ENCODE peak calls at places on chromosome 11, in four cellular contexts. C, P, H and J are unnamed samples.

GRCh38 chr11:66877585-66877984 is 20.7 kb downstream of the LRFN4 start:
- DNase-seq in H (no peak), P (no peak), C (no peak), J (no peak)

GRCh38 chr11:35978173-35978572 is 34.3 kb downstream of the LDLRAD3 start:
- DNase-seq in H (no peak), C (no peak), P (no peak), J (no peak)

GRCh38 chr11:128294001-128294684 is 293.2 kb downstream of the ETS1 start:
- DNase-seq in P (no peak), H (no peak), C (no peak), J (no peak)

GRCh38 chr11:75195164-75195962 is 44.5 kb downstream of the SLCO2B1 start:
- DNase-seq in H (peak; percentile 26), P (peak; percentile 81), C (no peak), J (peak; percentile 85)

GRCh38 chr11:34052608-34053160 is 1.2 kb downstream of the CAPRIN1 start:
- DNase-seq in C (peak; percentile 38), H (peak; percentile 10), P (peak; percentile 79), J (peak; percentile 70)

GRCh38 chr11:126114486-126115252 is 52.0 kb upstream of the CDON start:
- DNase-seq in H (no peak), C (peak; percentile 35), P (no peak), J (no peak)

GRCh38 chr11:15864021-15864805 is 492.1 kb downstream of the SOX6 start:
- DNase-seq in H (no peak), P (no peak), C (no peak), J (no peak)

GRCh38 chr11:45209904-45210699 is 63.7 kb downstream of the PRDM11 start:
- DNase-seq in P (peak; percentile 94), H (peak; percentile 15), C (no peak), J (peak; percentile 82)

GRCh38 chr11:69637956-69638871 is 2.7 kb upstream of the CCND1 start:
- DNase-seq in H (peak; percentile 50), C (peak; percentile 58), P (peak; percentile 83), J (peak; percentile 85)

GRCh38 chr11:121452609-121453150 is at the start of gene SORL1-AS1:
- DNase-seq in C (peak; percentile 12), H (peak; percentile 61), P (no peak), J (no peak)

GRCh38 chr11:115760528-115760837 is 256.3 kb upstream of the CADM1 start:
- DNase-seq in H (no peak), P (no peak), C (no peak), J (no peak)

GRCh38 chr11:11491014-11491413 is 130.8 kb downstream of the GALNT18 start:
- DNase-seq in C (no peak), P (no peak), H (no peak), J (no peak)

GRCh38 chr11:32830413-32830738 is 649 bp downstream of the PRRG4 start:
- DNase-seq in C (peak; percentile 51), H (peak; percentile 5), P (no peak), J (no peak)

GRCh38 chr11:19958218-19958617 is 202.1 kb downstream of the DBX1 start:
- DNase-seq in H (no peak), P (no peak), C (no peak), J (no peak)

GRCh38 chr11:7575841-7576451 is 62.1 kb downstream of the PPFIBP2 start:
- DNase-seq in H (no peak), P (no peak), C (peak; percentile 53), J (no peak)

GRCh38 chr11:64800633-64801464 is 2.2 kb downstream of the MAP4K2 start:
- DNase-seq in C (no peak), H (no peak), P (no peak), J (no peak)

GRCh38 chr11:88414385-88414861 is 76.9 kb upstream of the CTSC start:
- DNase-seq in C (peak; percentile 79), P (no peak), H (peak; percentile 80), J (no peak)

GRCh38 chr11:12223771-12224536 is 113.6 kb downstream of the MICAL2 start:
- DNase-seq in H (no peak), C (peak; percentile 44), P (no peak), J (no peak)

GRCh38 chr11:112797072-112797471 is 164.1 kb upstream of the NCAM1 start:
- DNase-seq in H (no peak), P (no peak), C (peak; percentile 20), J (no peak)

GRCh38 chr11:83070044-83070877 is 1.4 kb downstream of the RAB30 start:
- DNase-seq in P (no peak), H (no peak), C (peak; percentile 76), J (no peak)

GRCh38 chr11:105609341-105609781 is 512 bp upstream of the GRIA4 start:
- DNase-seq in C (peak; percentile 51), H (peak; percentile 2), P (no peak), J (no peak)

GRCh38 chr11:34811858-34812257 is 104.3 kb downstream of the APIP start:
- DNase-seq in C (no peak), H (no peak), P (no peak), J (no peak)

GRCh38 chr11:126637800-126638175 is 282.3 kb downstream of the ST3GAL4 start:
- DNase-seq in C (peak; percentile 80), H (no peak), P (no peak), J (no peak)

GRCh38 chr11:18706330-18707243 is 8.0 kb downstream of the TMEM86A start:
- DNase-seq in C (no peak), H (peak; percentile 63), P (peak; percentile 86), J (no peak)

GRCh38 chr11:122853971-122854446 is 15.7 kb downstream of the CRTAM start:
- DNase-seq in P (no peak), H (peak; percentile 84), C (peak; percentile 80), J (no peak)

GRCh38 chr11:99260696-99261095 is 239.9 kb downstream of the CNTN5 start:
- DNase-seq in C (no peak), P (no peak), H (no peak), J (no peak)

GRCh38 chr11:122186439-122187080 is 70.5 kb upstream of the BLID start:
- DNase-seq in C (peak; percentile 97), H (no peak), P (no peak), J (no peak)

GRCh38 chr11:119103793-119104192 is 2.1 kb upstream of the DPAGT1 start:
- DNase-seq in P (no peak), C (no peak), H (no peak), J (no peak)

GRCh38 chr11:76859708-76860233 is 947 bp upstream of the ACER3 start:
- DNase-seq in P (no peak), H (no peak), C (no peak), J (no peak)